ENCODE peak calls at places on chromosomes 1 and 21, in six cellular contexts. One of them, this sample, is unnamed.

GRCh38 chr1:178537445-178538090 is 24.7 kb downstream of the TEX35 start:
- DNase-seq in CD8-positive, alpha-beta T cell: no peak
- DNase-seq in pancreas: no peak
- DNase-seq in HEK293T: no peak
- DNase-seq in SJCRH30: no peak
- DNase-seq in ascending aorta: no peak
- DNase-seq in this sample: no peak

GRCh38 chr1:116836099-116836498 is 73.6 kb upstream of the PTGFRN start:
- DNase-seq in ascending aorta: no peak
- DNase-seq in pancreas: no peak
- DNase-seq in CD8-positive, alpha-beta T cell: no peak
- DNase-seq in SJCRH30: no peak
- DNase-seq in HEK293T: no peak
- DNase-seq in this sample: no peak

GRCh38 chr1:175090775-175091174 is 23.1 kb downstream of the TNN start:
- DNase-seq in SJCRH30: no peak
- DNase-seq in ascending aorta: no peak
- DNase-seq in HEK293T: no peak
- DNase-seq in pancreas: no peak
- DNase-seq in CD8-positive, alpha-beta T cell: no peak
- DNase-seq in this sample: no peak

GRCh38 chr21:34844033-34844923 is 175.5 kb downstream of the CLIC6 start:
- DNase-seq in CD8-positive, alpha-beta T cell: no peak
- DNase-seq in HEK293T: no peak
- DNase-seq in ascending aorta: no peak
- DNase-seq in SJCRH30: no peak
- DNase-seq in pancreas: peak
- DNase-seq in this sample: no peak

GRCh38 chr1:9078035-9078948 is 8.9 kb upstream of the SLC2A5 start:
- DNase-seq in ascending aorta: no peak
- DNase-seq in SJCRH30: no peak
- DNase-seq in pancreas: no peak
- DNase-seq in CD8-positive, alpha-beta T cell: no peak
- DNase-seq in HEK293T: no peak
- DNase-seq in this sample: no peak

GRCh38 chr1:46099215-46099614 is 33.2 kb downstream of the PIK3R3 start:
- DNase-seq in HEK293T: no peak
- DNase-seq in SJCRH30: no peak
- DNase-seq in CD8-positive, alpha-beta T cell: no peak
- DNase-seq in pancreas: no peak
- DNase-seq in ascending aorta: no peak
- DNase-seq in this sample: no peak

GRCh38 chr1:18583326-18583941 is 47.2 kb upstream of the PAX7 start:
- DNase-seq in CD8-positive, alpha-beta T cell: no peak
- DNase-seq in ascending aorta: no peak
- DNase-seq in SJCRH30: no peak
- DNase-seq in pancreas: no peak
- DNase-seq in HEK293T: no peak
- DNase-seq in this sample: no peak

GRCh38 chr1:1627842-1628655 is 3.9 kb upstream of the MMP23B start:
- DNase-seq in pancreas: peak
- DNase-seq in HEK293T: no peak
- DNase-seq in CD8-positive, alpha-beta T cell: no peak
- DNase-seq in ascending aorta: no peak
- DNase-seq in SJCRH30: no peak
- DNase-seq in this sample: no peak

GRCh38 chr1:75423616-75424015 is 187.3 kb downstream of the SLC44A5 start:
- DNase-seq in HEK293T: peak
- DNase-seq in ascending aorta: no peak
- DNase-seq in CD8-positive, alpha-beta T cell: no peak
- DNase-seq in SJCRH30: no peak
- DNase-seq in pancreas: no peak
- DNase-seq in this sample: no peak

GRCh38 chr21:45559216-45560105 is 17.2 kb upstream of the SLC19A1 start:
- DNase-seq in SJCRH30: no peak
- DNase-seq in pancreas: no peak
- DNase-seq in ascending aorta: no peak
- DNase-seq in CD8-positive, alpha-beta T cell: no peak
- DNase-seq in HEK293T: no peak
- DNase-seq in this sample: no peak